ENCODE peak calls at places on chromosomes 2 and 18, in four cellular contexts. B is OCI-LY7, H is body of pancreas, Y is pancreas. T is an unnamed sample. For H3K4me1 and H3K9me3, the result is how much of the 10 kb centered on the place peaks cover.

GRCh38 chr2:160918909-160919503 is 241.2 kb upstream of the TANK start:
- DNase-seq in B (peak), Y (peak), H (peak), T (peak)

GRCh38 chr2:209269024-209269423 is 154.8 kb upstream of the MAP2 start:
- DNase-seq in B (no peak), Y (no peak), H (no peak), T (no peak)

GRCh38 chr2:112904883-112905282 is 6.1 kb upstream of the IL37 start:
- DNase-seq in B (no peak), H (no peak), Y (no peak), T (no peak)

GRCh38 chr2:240447934-240448333 is 12.5 kb downstream of the GPC1 start:
- DNase-seq in B (no peak), H (no peak), Y (no peak), T (no peak)

GRCh38 chr2:226213717-226214116 is 585.9 kb downstream of the IRS1 start:
- DNase-seq in B (no peak), H (no peak), Y (no peak), T (no peak)

GRCh38 chr18:49682301-49683190 is 120.7 kb downstream of the LIPG start:
- DNase-seq in B (no peak), Y (no peak), H (no peak), T (peak)

GRCh38 chr2:23381084-23381483 is 3.9 kb upstream of the KLHL29 start:
- DNase-seq in B (peak), H (peak), Y (peak), T (peak)

GRCh38 chr2:207633686-207634085 is 8.5 kb upstream of the METTL21A start:
- DNase-seq in B (no peak), H (no peak), Y (no peak), T (no peak)

GRCh38 chr18:56191334-56191733 is 447.1 kb downstream of the TXNL1 start:
- DNase-seq in B (no peak), H (no peak), Y (no peak), T (peak)

DNA sequence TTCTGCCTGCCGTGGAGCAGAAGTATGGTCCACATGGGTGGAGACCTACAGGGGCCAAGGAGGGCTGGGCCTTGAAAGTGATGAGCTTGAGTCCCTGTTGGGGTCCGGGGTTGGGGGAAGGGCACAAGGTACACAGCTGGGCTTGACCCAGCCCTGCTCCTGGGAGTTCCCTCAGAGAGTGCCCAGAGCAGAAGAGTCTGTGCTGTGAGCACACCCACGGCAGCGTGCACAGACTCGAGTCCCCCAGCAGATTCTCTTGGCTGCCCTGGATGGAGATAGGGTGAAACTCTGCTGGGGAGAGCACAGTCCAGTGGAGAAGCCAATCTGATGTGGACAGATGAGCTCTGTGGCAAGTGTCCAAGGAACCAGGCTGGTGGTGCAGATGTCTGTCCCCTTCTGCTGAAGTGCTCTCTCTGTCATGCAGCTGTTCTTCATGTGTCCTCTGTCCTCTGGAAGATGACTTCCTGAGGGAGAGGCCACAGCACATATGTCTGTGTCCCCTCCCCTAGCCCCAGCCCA is 27.5 kb downstream of the INPP4A start:
- DNase-seq in Y (no peak), B (no peak), H (no peak), T (no peak)
- H3K27ac ChIP-seq in Y (no peak), B (no peak), H (no peak), T (no peak)

GRCh38 chr2:149729575-149729974 is 142.0 kb upstream of the MMADHC start:
- DNase-seq in Y (no peak), H (no peak), B (no peak), T (no peak)

GRCh38 chr2:149719695-149720094 is 132.1 kb upstream of the MMADHC start:
- DNase-seq in H (no peak), Y (no peak), B (no peak), T (no peak)

GRCh38 chr2:149727927-149728326 is 140.4 kb upstream of the MMADHC start:
- DNase-seq in B (no peak), Y (no peak), H (no peak), T (no peak)

GRCh38 chr2:149720615-149721014 is 133.0 kb upstream of the MMADHC start:
- DNase-seq in Y (no peak), H (no peak), B (no peak), T (no peak)

DNA sequence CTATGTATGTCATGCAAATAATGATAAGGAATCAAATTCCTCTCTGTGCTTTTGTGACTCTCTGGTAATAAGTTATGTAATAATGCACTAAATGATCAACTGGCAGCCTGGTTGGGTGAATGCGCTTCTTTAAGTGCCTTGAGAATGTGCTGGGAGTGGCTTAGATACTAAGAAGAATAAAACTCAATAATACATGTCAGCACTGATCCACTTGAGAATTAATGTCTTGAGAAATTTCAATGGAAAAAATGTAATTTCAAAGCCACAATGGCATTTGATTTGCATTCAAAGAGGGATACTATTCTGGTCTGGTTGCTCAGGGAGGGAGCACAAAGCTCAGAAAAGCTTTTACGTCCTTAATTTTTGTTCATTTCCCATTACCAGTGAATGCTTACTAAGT is 137.7 kb upstream of the MMADHC start:
- DNase-seq in Y (no peak), H (no peak), B (no peak), T (no peak)
- H3K4me1 ChIP-seq in Y (under half), H (under half), B (under half), T (under half)

GRCh38 chr2:128040166-128040771 is 12.4 kb upstream of the SAP130 start:
- DNase-seq in Y (no peak), B (no peak), H (no peak), T (peak)

GRCh38 chr2:128043041-128043440 is 15.2 kb upstream of the SAP130 start:
- DNase-seq in Y (no peak), B (no peak), H (no peak), T (no peak)

GRCh38 chr2:128039535-128039934 is 11.7 kb upstream of the SAP130 start:
- DNase-seq in Y (no peak), B (no peak), H (no peak), T (no peak)

GRCh38 chr2:128037624-128038023 is 9.8 kb upstream of the SAP130 start:
- DNase-seq in Y (no peak), B (peak), H (no peak), T (no peak)

DNA sequence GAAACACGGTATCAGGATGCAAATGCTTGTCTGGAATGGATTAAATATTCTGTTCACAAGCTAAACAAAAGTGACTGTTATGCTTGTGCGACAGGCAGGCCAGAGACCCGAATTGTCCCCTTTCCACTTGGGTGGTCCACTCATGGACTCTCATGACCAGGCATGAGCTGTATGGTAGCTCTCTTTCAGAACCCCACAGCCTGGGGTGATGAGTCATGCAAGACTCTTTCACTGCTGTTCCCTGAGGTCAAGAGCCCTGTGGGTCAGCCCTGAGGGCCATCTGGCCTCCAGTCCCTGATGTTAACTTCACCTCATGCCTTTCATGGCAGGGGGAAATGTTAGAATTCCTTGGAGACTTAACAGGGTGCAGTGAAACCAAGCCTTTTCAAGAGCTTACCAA is 13.7 kb upstream of the SAP130 start:
- DNase-seq in Y (no peak), H (no peak), B (no peak), T (no peak)
- H3K9me3 ChIP-seq in Y (under half), H (under half), B (under half), T (under half)

GRCh38 chr2:98471402-98472131 is 26.9 kb downstream of the INPP4A start:
- DNase-seq in B (no peak), H (peak), Y (no peak), T (no peak)

GRCh38 chr2:98472961-98473746 is 28.5 kb downstream of the INPP4A start:
- DNase-seq in Y (no peak), H (no peak), B (no peak), T (no peak)

GRCh38 chr2:98476192-98476868 is 31.7 kb downstream of the INPP4A start:
- DNase-seq in B (no peak), H (peak), Y (no peak), T (peak)

GRCh38 chr2:98474979-98475632 is 30.4 kb downstream of the INPP4A start:
- DNase-seq in Y (no peak), H (no peak), B (no peak), T (no peak)

DNA sequence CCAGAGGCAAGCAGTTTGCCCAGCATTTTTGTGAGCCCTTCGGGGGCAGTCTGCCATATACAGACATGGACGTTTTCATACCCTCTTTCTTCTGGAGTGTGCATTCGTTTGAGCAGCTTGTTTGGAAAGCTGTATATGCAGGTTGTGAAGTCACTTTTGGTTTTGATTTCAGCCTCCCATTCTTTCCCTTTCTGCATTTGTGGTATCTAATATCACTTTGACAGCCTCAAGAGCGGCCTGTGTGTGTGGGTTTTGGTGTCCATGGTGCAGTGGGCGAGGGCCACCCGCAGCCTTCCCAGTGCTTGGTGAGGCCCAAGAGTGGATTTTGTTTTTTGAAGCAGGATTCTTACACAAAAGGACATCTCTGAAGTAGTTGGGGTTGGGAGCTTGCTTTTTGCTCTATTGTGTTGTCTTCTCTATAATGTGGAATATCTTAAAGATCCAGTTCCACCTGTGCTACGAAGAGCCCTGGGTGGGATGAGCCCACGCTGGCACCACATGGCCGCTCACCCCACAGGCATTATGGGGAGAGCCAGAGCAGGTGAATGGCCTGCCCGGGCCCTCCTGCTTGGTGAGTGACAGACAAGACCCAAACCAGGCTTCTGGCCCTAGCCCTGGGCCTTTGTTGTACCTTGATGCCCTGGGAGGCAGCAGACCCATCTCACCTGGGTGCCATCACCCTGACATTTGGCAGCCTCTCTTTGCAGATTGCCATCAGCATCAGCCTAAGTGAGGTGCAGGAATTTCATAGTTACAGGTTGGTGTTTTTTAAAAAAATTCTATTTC is 29.5 kb downstream of the INPP4A start:
- DNase-seq in H (no peak), B (no peak), Y (no peak), T (peak)
- H3K27ac ChIP-seq in H (no peak), B (no peak), Y (no peak), T (peak)

GRCh38 chr2:46407852-46408455 is 71.4 kb upstream of the TMEM247 start:
- DNase-seq in Y (no peak), B (no peak), H (no peak), T (no peak)
- H3K4me1 ChIP-seq in Y (under half), B (under half), H (under half), T (under half)

GRCh38 chr2:69608109-69608508 is 35.4 kb downstream of the AAK1 start:
- DNase-seq in H (no peak), Y (no peak), B (no peak), T (no peak)
- H3K9me3 ChIP-seq in H (under half), Y (under half), B (under half), T (under half)

DNA sequence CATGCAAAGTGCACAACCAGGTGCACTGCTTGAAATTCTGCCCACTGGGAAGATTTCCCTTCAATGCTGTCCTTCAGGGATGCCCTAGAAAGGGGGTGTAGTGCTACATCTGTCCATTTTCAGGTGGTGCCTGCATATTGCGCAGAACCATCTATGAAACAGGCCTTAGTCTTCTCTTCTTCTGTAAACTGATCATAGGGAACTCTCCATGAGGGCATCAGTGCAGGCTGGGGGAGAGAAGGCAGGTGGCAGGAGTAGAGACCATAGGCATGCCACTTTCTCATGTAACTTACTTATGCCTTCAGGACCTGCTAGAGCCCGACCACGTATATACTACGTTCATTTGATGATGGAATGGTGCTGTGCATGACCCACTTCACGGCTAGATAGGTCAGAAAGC is 912.1 kb downstream of the SLC4A3 start:
- DNase-seq in Y (no peak), B (no peak), H (no peak), T (no peak)
- H3K27ac ChIP-seq in Y (no peak), B (no peak), H (no peak), T (no peak)

DNA sequence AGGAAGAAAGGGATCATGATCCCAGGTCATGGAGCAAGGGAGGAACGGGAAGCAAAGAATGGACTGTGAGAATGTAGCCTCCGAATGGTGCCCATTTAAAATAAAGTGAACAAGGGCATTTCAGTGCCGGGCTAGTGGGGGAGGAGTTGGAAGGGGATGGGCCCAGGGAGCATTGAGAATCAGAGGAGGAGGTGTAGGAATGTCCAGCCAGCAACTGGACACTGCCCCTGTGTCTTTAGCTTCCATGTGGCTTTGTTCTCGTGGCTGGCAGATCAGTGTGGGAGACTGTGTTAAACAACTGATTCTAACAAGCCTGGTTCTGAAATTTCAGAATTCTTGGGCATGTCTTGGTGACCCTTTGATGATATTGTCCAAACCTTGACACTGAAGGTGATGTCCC is 1.4 kb upstream of the RNF103 start:
- DNase-seq in B (no peak), Y (no peak), H (no peak), T (no peak)
- H3K4me1 ChIP-seq in B (under half), Y (under half), H (under half), T (under half)

GRCh38 chr18:71426441-71426840 is 1117.7 kb downstream of the CBLN2 start:
- DNase-seq in Y (no peak), B (no peak), H (no peak), T (no peak)
- H3K9me3 ChIP-seq in Y (under half), B (under half), H (under half), T (under half)

GRCh38 chr2:203533696-203534471 is 1.2 kb downstream of the RAPH1 start:
- DNase-seq in Y (no peak), B (peak), H (no peak), T (peak)
- H3K27ac ChIP-seq in Y (no peak), B (no peak), H (peak), T (peak)